ENCODE peak calls at places on chromosome 18, in four cellular contexts. E, Z, X and L are unnamed samples.

GRCh38 chr18:45666006-45666405 is 50.7 kb downstream of the SLC14A2 start:
- DNase-seq in E (no peak), Z (peak), X (no peak), L (no peak)

GRCh38 chr18:45793295-45793965 is 32.0 kb upstream of the SIGLEC15 start:
- DNase-seq in E (no peak), Z (no peak), X (peak), L (peak)

GRCh38 chr18:21991897-21992296 is 177.5 kb upstream of the GATA6 start:
- DNase-seq in E (no peak), Z (no peak), X (no peak), L (no peak)

GRCh38 chr18:63262369-63263335 is 56.9 kb downstream of the BCL2 start:
- DNase-seq in E (no peak), Z (no peak), X (no peak), L (no peak)

GRCh38 chr18:4987452-4988405 is 209.3 kb downstream of the AKAIN1 start:
- DNase-seq in E (no peak), Z (no peak), X (no peak), L (no peak)

GRCh38 chr18:11906926-11907874 is 917 bp downstream of the MPPE1 start:
- DNase-seq in E (no peak), Z (no peak), X (no peak), L (no peak)

GRCh38 chr18:22613058-22613690 is 195.5 kb upstream of the CTAGE1 start:
- DNase-seq in E (no peak), Z (no peak), X (no peak), L (no peak)

GRCh38 chr18:24631238-24632025 is 171.0 kb downstream of the HRH4 start:
- DNase-seq in E (no peak), Z (no peak), X (no peak), L (no peak)

GRCh38 chr18:23617412-23618009 is 31.2 kb upstream of the NPC1 start:
- DNase-seq in E (peak), Z (no peak), X (no peak), L (no peak)

GRCh38 chr18:78743078-78743477 is 236.5 kb upstream of the SALL3 start:
- DNase-seq in E (no peak), Z (no peak), X (no peak), L (no peak)

GRCh38 chr18:3321133-3321812 is 59.3 kb downstream of the MYL12B start:
- DNase-seq in E (no peak), Z (peak), X (no peak), L (peak)

GRCh38 chr18:26225022-26225693 is 1.1 kb upstream of the TAF4B start:
- DNase-seq in E (no peak), Z (no peak), X (peak), L (no peak)

GRCh38 chr18:60372598-60372997 is at the start of gene MC4R:
- DNase-seq in E (no peak), Z (no peak), X (peak), L (no peak)

GRCh38 chr18:79915161-79916127 is 36.0 kb downstream of the SLC66A2 start:
- DNase-seq in E (no peak), Z (no peak), X (no peak), L (no peak)

DNA sequence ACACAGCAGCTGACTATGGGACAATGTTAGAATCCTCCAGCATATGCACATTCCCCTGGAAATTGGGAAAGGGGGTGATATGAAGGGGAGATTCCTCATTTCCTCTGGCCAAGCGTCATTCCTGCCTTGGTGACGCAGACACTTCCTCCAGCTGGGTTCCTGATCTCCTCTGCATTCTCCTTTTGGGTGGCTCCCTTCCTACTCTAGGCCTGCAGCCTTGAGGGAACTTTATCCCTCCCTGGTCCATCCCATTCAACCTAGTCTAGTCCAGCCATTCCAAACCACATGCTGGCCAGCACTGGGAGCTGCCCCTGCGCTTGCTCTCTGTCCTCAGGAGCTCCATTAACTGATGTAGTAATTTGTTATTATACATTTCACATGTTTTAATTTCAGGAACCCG is 216.8 kb downstream of the VAPA start:
- DNase-seq in E (no peak), Z (no peak), X (no peak), L (no peak)
- TF ChIP-seq POLR2AphosphoS5 in E (no peak), Z (no peak), X (no peak), L (no peak)

GRCh38 chr18:44589709-44590108 is 91.0 kb upstream of the SETBP1 start:
- DNase-seq in E (no peak), Z (peak), X (no peak), L (no peak)
- TF ChIP-seq POLR2AphosphoS5 in E (no peak), Z (no peak), X (no peak), L (no peak)

GRCh38 chr18:13464432-13465125 is 246.0 kb downstream of the LDLRAD4 start:
- DNase-seq in E (peak), Z (peak), X (no peak), L (no peak)
- TF ChIP-seq POLR2AphosphoS5 in E (peak), Z (peak), X (no peak), L (no peak)

DNA sequence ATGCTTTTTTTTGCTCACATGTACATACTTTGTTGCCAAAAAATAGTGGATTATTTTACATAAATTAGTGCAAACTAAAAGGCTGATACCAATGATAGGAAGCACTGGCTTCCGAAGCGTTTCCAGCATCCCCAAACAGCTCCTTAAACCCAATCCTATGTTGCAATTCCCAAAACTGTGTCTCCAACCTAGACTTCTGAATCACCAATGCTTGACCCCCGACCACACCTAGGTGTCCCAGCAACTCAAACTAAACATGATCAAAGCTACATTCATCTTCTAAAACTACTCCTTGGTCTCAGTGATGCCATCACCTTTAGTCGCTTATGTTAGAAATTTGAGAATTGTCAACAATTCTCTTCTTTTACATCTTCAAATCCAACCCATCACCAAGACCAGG is 13.4 kb downstream of the ATP8B1 start:
- DNase-seq in E (no peak), Z (no peak), X (no peak), L (no peak)
- TF ChIP-seq POLR2AphosphoS5 in E (no peak), Z (no peak), X (no peak), L (no peak)

GRCh38 chr18:74234326-74235171 is 57.2 kb downstream of the CYB5A start:
- DNase-seq in E (no peak), Z (peak), X (no peak), L (no peak)
- TF ChIP-seq POLR2AphosphoS5 in E (no peak), Z (no peak), X (no peak), L (no peak)